ENCODE peak calls at places on chromosomes 11 and 22, in ten cellular contexts. Z is sigmoid colon, A is transverse colon, U is suprapubic skin, F is spleen, R is H1, W is HCT116, B is endothelial cell of umbilical vein, G is K562, V is prostate gland. M is an unnamed sample.

GRCh38 chr11:76257040-76257730 is 50.9 kb upstream of the WNT11 start:
- DNase-seq in Z (no peak), A (no peak), U (no peak), F (no peak), R (no peak), W (no peak), B (no peak), G (no peak), V (no peak), M (no peak)

GRCh38 chr11:126834149-126834548 is 166.4 kb downstream of the KIRREL3 start:
- DNase-seq in Z (no peak), A (no peak), U (no peak), F (no peak), R (no peak), W (no peak), B (no peak), G (no peak), V (no peak), M (no peak)

GRCh38 chr11:43557553-43558031 is 122.9 kb upstream of the HSD17B12 start:
- DNase-seq in Z (no peak), A (no peak), U (no peak), F (no peak), R (peak), W (no peak), B (no peak), G (no peak), V (no peak), M (no peak)

GRCh38 chr11:100832851-100833250 is 145.8 kb downstream of the ARHGAP42 start:
- DNase-seq in Z (no peak), A (no peak), U (no peak), F (no peak), R (no peak), W (no peak), B (no peak), G (no peak), V (no peak), M (no peak)

GRCh38 chr11:71117311-71117710 is 135.1 kb downstream of the SHANK2 start:
- DNase-seq in Z (no peak), A (no peak), U (no peak), F (peak), R (no peak), W (no peak), B (no peak), G (no peak), V (no peak), M (no peak)

GRCh38 chr11:116829525-116830183 is at the start of gene APOC3:
- DNase-seq in Z (peak), A (no peak), U (no peak), F (no peak), R (no peak), W (no peak), B (no peak), G (no peak), V (no peak), M (no peak)

GRCh38 chr11:128310676-128311445 is 276.5 kb downstream of the ETS1 start:
- DNase-seq in Z (no peak), A (no peak), U (no peak), F (no peak), R (no peak), W (no peak), B (no peak), G (no peak), V (no peak), M (peak)

GRCh38 chr22:23718371-23719165 is 27.8 kb downstream of the RGL4 start:
- DNase-seq in Z (no peak), A (no peak), U (no peak), F (no peak), R (no peak), W (no peak), B (peak), G (no peak), V (no peak), M (no peak)

GRCh38 chr11:20770421-20770935 is 101.1 kb downstream of the NELL1 start:
- DNase-seq in Z (no peak), A (no peak), U (no peak), F (no peak), R (no peak), W (no peak), B (no peak), G (no peak), V (no peak), M (peak)

GRCh38 chr11:112627588-112628045 is 333.6 kb upstream of the NCAM1 start:
- DNase-seq in Z (no peak), A (no peak), U (no peak), F (no peak), R (no peak), W (no peak), B (no peak), G (no peak), V (no peak), M (no peak)

GRCh38 chr11:60305906-60306619 is 21.0 kb upstream of the MS4A6E start:
- DNase-seq in Z (no peak), A (no peak), U (no peak), F (no peak), R (no peak), W (peak), B (peak), G (no peak), V (no peak), M (no peak)

GRCh38 chr22:39239561-39240423 is 5.0 kb downstream of the PDGFB start:
- DNase-seq in Z (no peak), A (peak), U (peak), F (no peak), R (no peak), W (no peak), B (no peak), G (no peak), V (peak), M (no peak)

GRCh38 chr11:110123003-110123402 is 29.8 kb downstream of the ZC3H12C start:
- DNase-seq in Z (no peak), A (no peak), U (no peak), F (no peak), R (no peak), W (no peak), B (no peak), G (no peak), V (no peak), M (no peak)

GRCh38 chr11:17020831-17021230 is 6.6 kb upstream of the PLEKHA7 start:
- DNase-seq in Z (no peak), A (no peak), U (no peak), F (no peak), R (no peak), W (no peak), B (no peak), G (no peak), V (no peak), M (no peak)

GRCh38 chr11:116703421-116703820 is 69.4 kb downstream of the BUD13 start:
- DNase-seq in Z (peak), A (no peak), U (peak), F (peak), R (peak), W (no peak), B (no peak), G (no peak), V (no peak), M (no peak)

DNA sequence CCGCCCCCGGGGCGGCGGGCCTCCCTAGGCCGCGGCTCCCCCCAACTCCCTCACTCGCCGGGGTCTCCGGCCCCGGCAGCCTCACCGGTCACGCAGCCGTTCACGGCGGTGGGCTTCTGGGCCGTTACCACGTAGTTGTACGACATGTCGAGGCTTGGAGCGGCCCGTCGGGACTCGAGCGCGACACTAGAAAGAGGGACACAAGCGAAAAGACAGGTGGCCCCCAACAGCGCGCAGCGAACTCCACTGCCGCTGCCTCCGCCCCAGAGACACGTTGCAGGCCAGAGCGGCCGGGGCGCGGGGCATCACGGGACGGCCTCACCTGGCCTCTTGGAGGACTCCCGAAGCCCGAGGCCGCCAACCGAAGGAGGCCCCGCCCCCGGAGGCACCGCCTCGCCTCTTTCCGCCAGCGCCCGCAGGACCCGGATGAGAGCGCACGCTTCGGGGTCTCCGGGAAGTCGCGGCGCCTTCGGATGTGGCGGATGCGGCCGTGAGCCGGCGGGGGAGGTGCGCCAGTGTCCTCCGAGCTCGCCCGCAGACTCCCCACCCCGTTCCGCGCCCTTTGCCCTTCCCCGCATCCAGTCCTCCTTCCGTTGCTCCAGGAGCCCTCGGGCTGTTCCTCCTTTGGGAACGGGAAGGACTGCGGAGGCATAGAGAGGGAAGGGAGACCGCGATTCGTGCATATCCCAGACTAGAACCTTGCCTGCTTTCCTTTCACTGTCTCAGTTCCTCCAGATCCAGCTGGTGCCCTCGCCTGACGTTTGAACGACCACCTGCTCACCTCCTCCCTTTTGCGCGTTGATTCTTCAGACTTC is at the start of the genes DDB1 and TKFC:
- DNase-seq in Z (peak), A (peak), U (peak), F (peak), R (peak), W (peak), B (peak), G (peak), V (peak), M (peak)
- TF ChIP-seq POLR2A in Z (peak), A (peak), U (peak), F (peak), R (peak), W (peak), B (peak), G (peak), V (peak), M (peak)

DNA sequence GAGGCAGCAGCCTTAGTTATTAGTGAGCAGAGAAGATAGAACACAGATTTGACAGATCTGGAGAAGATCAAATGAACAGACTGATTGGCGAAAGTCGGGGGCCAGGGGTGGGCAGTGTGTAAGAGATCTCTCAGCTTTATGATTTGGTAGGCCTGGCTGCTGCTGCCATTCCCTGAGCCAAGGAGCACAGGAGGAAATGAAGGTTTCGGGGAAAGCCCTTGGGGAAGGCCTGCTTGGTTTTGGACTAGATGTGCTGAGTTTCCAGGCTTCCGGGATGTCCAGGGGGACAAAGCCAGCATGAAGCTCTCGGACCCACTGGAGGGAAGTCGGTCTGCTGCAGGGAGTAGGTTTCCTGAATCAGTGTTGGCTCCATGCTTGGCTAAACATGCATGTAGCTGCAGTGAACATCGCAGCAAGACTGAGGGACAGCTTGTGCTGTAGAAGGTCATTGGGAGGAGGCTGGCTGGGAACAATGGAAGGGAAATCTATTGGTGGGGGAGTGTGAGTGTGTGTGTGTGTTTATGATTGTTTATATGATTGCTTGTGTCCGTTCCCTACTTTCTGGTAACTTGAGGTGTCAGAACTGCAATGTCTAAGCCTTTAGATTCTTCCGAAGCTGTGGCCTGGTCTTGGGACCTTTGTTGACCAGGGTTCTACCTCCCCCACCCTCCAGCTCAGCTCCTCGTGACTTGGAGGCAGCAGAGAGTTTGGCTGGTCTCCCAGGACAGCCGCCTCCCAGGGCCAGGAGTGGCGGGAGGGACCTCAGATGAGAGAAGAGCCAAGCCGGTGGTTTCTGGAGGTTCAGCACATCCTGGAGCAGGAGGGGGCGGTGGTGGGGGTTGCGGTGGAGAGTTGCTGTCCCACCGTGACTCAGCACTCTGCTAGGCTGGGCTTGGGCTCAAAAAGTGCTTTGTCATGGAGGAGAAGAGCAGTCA is 4.0 kb upstream of the FTH1 start:
- DNase-seq in Z (peak), A (peak), U (peak), F (peak), R (peak), W (peak), B (peak), G (peak), V (peak), M (peak)
- TF ChIP-seq POLR2AphosphoS5 in Z (peak), A (peak), U (peak), F (peak), R (peak), W (peak), B (peak), G (peak), V (peak), M (peak)

GRCh38 chr22:49668402-49668801 is 159.3 kb downstream of the BRD1 start:
- DNase-seq in Z (peak), A (peak), U (no peak), F (no peak), R (peak), W (no peak), B (no peak), G (no peak), V (no peak), M (no peak)
- TF ChIP-seq POLR2A in Z (no peak), A (no peak), U (no peak), F (no peak), R (no peak), W (no peak), B (no peak), G (no peak), V (no peak), M (no peak)

GRCh38 chr11:46737699-46738098 is 18.7 kb downstream of the F2 start:
- DNase-seq in Z (no peak), A (no peak), U (no peak), F (peak), R (no peak), W (no peak), B (no peak), G (no peak), V (no peak), M (no peak)

GRCh38 chr11:46736146-46736545 is 17.1 kb downstream of the F2 start:
- DNase-seq in Z (no peak), A (no peak), U (no peak), F (no peak), R (no peak), W (no peak), B (no peak), G (no peak), V (no peak), M (no peak)

GRCh38 chr11:46733234-46733633 is 14.2 kb downstream of the F2 start:
- DNase-seq in Z (peak), A (no peak), U (no peak), F (peak), R (no peak), W (no peak), B (no peak), G (no peak), V (no peak), M (no peak)

GRCh38 chr11:46738887-46739286 is 19.9 kb downstream of the F2 start:
- DNase-seq in Z (no peak), A (peak), U (no peak), F (peak), R (no peak), W (no peak), B (no peak), G (peak), V (no peak), M (no peak)

GRCh38 chr11:46736615-46737014 is 17.6 kb downstream of the F2 start:
- DNase-seq in Z (no peak), A (no peak), U (no peak), F (no peak), R (no peak), W (no peak), B (peak), G (no peak), V (no peak), M (no peak)
- TF ChIP-seq POLR2AphosphoS5 in Z (no peak), A (no peak), U (no peak), F (no peak), R (no peak), W (no peak), B (no peak), G (no peak), V (peak), M (no peak)

GRCh38 chr22:36343720-36344105 is 44.1 kb downstream of the MYH9 start:
- DNase-seq in Z (no peak), A (no peak), U (no peak), F (no peak), R (no peak), W (no peak), B (peak), G (no peak), V (peak), M (no peak)
- TF ChIP-seq POLR2A in Z (no peak), A (no peak), U (no peak), F (no peak), R (no peak), W (no peak), B (no peak), G (no peak), V (no peak), M (no peak)

GRCh38 chr22:27888310-27888709 is 30.7 kb downstream of the PITPNB start:
- DNase-seq in Z (no peak), A (no peak), U (no peak), F (no peak), R (no peak), W (no peak), B (no peak), G (no peak), V (no peak), M (no peak)

GRCh38 chr22:27895600-27895999 is 23.5 kb downstream of the PITPNB start:
- DNase-seq in Z (no peak), A (no peak), U (no peak), F (no peak), R (no peak), W (no peak), B (no peak), G (no peak), V (no peak), M (no peak)

GRCh38 chr22:27896251-27896650 is 22.8 kb downstream of the PITPNB start:
- DNase-seq in Z (no peak), A (peak), U (no peak), F (no peak), R (no peak), W (no peak), B (no peak), G (no peak), V (no peak), M (no peak)

GRCh38 chr22:27892811-27893210 is 26.2 kb downstream of the PITPNB start:
- DNase-seq in Z (no peak), A (no peak), U (no peak), F (no peak), R (no peak), W (no peak), B (no peak), G (no peak), V (no peak), M (no peak)

GRCh38 chr22:27892064-27892463 is 27.0 kb downstream of the PITPNB start:
- DNase-seq in Z (no peak), A (no peak), U (no peak), F (no peak), R (no peak), W (no peak), B (no peak), G (no peak), V (no peak), M (no peak)
- TF ChIP-seq POLR2AphosphoS5 in Z (no peak), A (no peak), U (no peak), F (no peak), R (no peak), W (no peak), B (no peak), G (no peak), V (no peak), M (peak)

GRCh38 chr11:94799726-94800125 is 31.6 kb downstream of the AMOTL1 start:
- DNase-seq in Z (no peak), A (no peak), U (no peak), F (no peak), R (no peak), W (no peak), B (no peak), G (no peak), V (no peak), M (no peak)
- TF ChIP-seq POLR2A in Z (no peak), A (no peak), U (no peak), F (no peak), R (no peak), W (no peak), B (no peak), G (no peak), V (no peak), M (no peak)

DNA sequence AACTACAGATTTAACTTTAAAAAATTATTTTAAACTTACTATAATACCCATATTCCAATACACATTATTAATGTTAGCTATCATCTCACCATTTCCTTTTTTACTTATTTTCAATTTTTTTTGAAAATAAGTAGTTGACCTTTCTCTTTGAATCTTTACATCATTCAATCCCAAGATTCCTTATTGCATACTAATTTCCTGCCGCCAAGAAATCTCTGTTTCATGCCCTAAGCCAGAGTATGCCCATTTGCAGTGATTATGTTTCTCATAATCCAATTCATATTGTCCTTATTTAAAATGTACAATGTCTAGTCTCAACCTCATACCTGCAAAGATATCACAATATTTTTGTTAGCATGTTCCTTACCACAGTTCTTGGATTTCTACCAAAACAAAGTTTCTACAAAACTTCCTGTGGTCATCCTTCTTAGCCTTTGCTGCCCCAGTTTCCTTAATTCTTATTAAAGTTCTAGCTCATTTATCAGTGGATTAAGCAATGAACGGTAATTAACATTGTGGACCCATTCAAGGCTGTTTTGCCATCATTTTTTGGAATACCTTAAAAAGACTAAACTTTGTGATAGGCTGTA is 75.3 kb downstream of the CD44 start:
- DNase-seq in Z (no peak), A (no peak), U (no peak), F (no peak), R (no peak), W (no peak), B (peak), G (no peak), V (no peak), M (no peak)
- TF ChIP-seq POLR2AphosphoS5 in Z (no peak), A (no peak), U (no peak), F (no peak), R (no peak), W (no peak), B (no peak), G (no peak), V (no peak), M (no peak)